ENCODE peak calls at places on chromosomes 7 and 10, in ten cellular contexts. One of them, this sample, is unnamed.

GRCh38 chr10:56583316-56583715 is 222.3 kb upstream of the ZWINT start:
- DNase-seq in WERI-Rb-1: no peak
- DNase-seq in brain microvascular endothelial cell: no peak
- DNase-seq in astrocyte of the spinal cord: no peak
- DNase-seq in fibroblast of lung: no peak
- DNase-seq in fibroblast of the aortic adventitia: no peak
- DNase-seq in right cardiac atrium: no peak
- DNase-seq in coronary artery: no peak
- DNase-seq in BJ: no peak
- DNase-seq in fibroblast of pulmonary artery: no peak
- DNase-seq in this sample: no peak

GRCh38 chr7:17069146-17069545 is 187.4 kb upstream of the AGR3 start:
- DNase-seq in astrocyte of the spinal cord: no peak
- DNase-seq in coronary artery: no peak
- DNase-seq in fibroblast of lung: no peak
- DNase-seq in BJ: no peak
- DNase-seq in brain microvascular endothelial cell: no peak
- DNase-seq in fibroblast of pulmonary artery: no peak
- DNase-seq in WERI-Rb-1: no peak
- DNase-seq in right cardiac atrium: no peak
- DNase-seq in fibroblast of the aortic adventitia: no peak
- DNase-seq in this sample: no peak

GRCh38 chr7:139949629-139950028 is 113.1 kb downstream of the PARP12 start:
- DNase-seq in astrocyte of the spinal cord: no peak
- DNase-seq in brain microvascular endothelial cell: no peak
- DNase-seq in fibroblast of lung: no peak
- DNase-seq in fibroblast of pulmonary artery: no peak
- DNase-seq in coronary artery: no peak
- DNase-seq in BJ: no peak
- DNase-seq in fibroblast of the aortic adventitia: no peak
- DNase-seq in right cardiac atrium: no peak
- DNase-seq in WERI-Rb-1: no peak
- DNase-seq in this sample: no peak

GRCh38 chr10:122267849-122268737 is 3.0 kb upstream of the BTBD16 start:
- DNase-seq in BJ: no peak
- DNase-seq in coronary artery: no peak
- DNase-seq in fibroblast of lung: peak
- DNase-seq in brain microvascular endothelial cell: peak
- DNase-seq in right cardiac atrium: no peak
- DNase-seq in fibroblast of pulmonary artery: peak
- DNase-seq in astrocyte of the spinal cord: peak
- DNase-seq in fibroblast of the aortic adventitia: peak
- DNase-seq in WERI-Rb-1: peak
- DNase-seq in this sample: peak

GRCh38 chr7:113279256-113279655 is 160.9 kb upstream of the SMIM30 start:
- DNase-seq in fibroblast of the aortic adventitia: no peak
- DNase-seq in coronary artery: no peak
- DNase-seq in astrocyte of the spinal cord: no peak
- DNase-seq in right cardiac atrium: no peak
- DNase-seq in BJ: no peak
- DNase-seq in brain microvascular endothelial cell: no peak
- DNase-seq in WERI-Rb-1: no peak
- DNase-seq in fibroblast of lung: no peak
- DNase-seq in fibroblast of pulmonary artery: no peak
- DNase-seq in this sample: no peak

GRCh38 chr7:130838738-130839137 is 104.7 kb upstream of the KLF14 start:
- DNase-seq in right cardiac atrium: no peak
- DNase-seq in astrocyte of the spinal cord: peak
- DNase-seq in WERI-Rb-1: no peak
- DNase-seq in brain microvascular endothelial cell: peak
- DNase-seq in coronary artery: no peak
- DNase-seq in fibroblast of the aortic adventitia: peak
- DNase-seq in fibroblast of lung: peak
- DNase-seq in fibroblast of pulmonary artery: peak
- DNase-seq in BJ: peak
- DNase-seq in this sample: no peak

GRCh38 chr7:2471022-2471329 is 5.2 kb downstream of the GRIFIN start:
- DNase-seq in fibroblast of the aortic adventitia: peak
- DNase-seq in brain microvascular endothelial cell: peak
- DNase-seq in BJ: no peak
- DNase-seq in coronary artery: no peak
- DNase-seq in fibroblast of pulmonary artery: peak
- DNase-seq in WERI-Rb-1: no peak
- DNase-seq in astrocyte of the spinal cord: peak
- DNase-seq in fibroblast of lung: peak
- DNase-seq in right cardiac atrium: no peak
- DNase-seq in this sample: no peak

GRCh38 chr10:114304566-114305421 is 65.7 kb downstream of the VWA2 start:
- DNase-seq in brain microvascular endothelial cell: no peak
- DNase-seq in fibroblast of the aortic adventitia: no peak
- DNase-seq in WERI-Rb-1: peak
- DNase-seq in fibroblast of pulmonary artery: no peak
- DNase-seq in right cardiac atrium: peak
- DNase-seq in BJ: no peak
- DNase-seq in fibroblast of lung: no peak
- DNase-seq in coronary artery: peak
- DNase-seq in astrocyte of the spinal cord: no peak
- DNase-seq in this sample: peak

GRCh38 chr7:144720139-144720538 is 115.7 kb downstream of the TPK1 start:
- DNase-seq in astrocyte of the spinal cord: peak
- DNase-seq in WERI-Rb-1: no peak
- DNase-seq in brain microvascular endothelial cell: peak
- DNase-seq in fibroblast of lung: peak
- DNase-seq in fibroblast of the aortic adventitia: no peak
- DNase-seq in fibroblast of pulmonary artery: peak
- DNase-seq in right cardiac atrium: no peak
- DNase-seq in BJ: no peak
- DNase-seq in coronary artery: no peak
- DNase-seq in this sample: peak

GRCh38 chr10:15168296-15168780 is at the start of gene NMT2:
- DNase-seq in coronary artery: peak
- DNase-seq in right cardiac atrium: peak
- DNase-seq in brain microvascular endothelial cell: no peak
- DNase-seq in astrocyte of the spinal cord: no peak
- DNase-seq in fibroblast of the aortic adventitia: no peak
- DNase-seq in fibroblast of lung: peak
- DNase-seq in fibroblast of pulmonary artery: no peak
- DNase-seq in WERI-Rb-1: peak
- DNase-seq in BJ: no peak
- DNase-seq in this sample: no peak

GRCh38 chr7:100855515-100855914 is 3.0 kb downstream of the SLC12A9 start:
- DNase-seq in coronary artery: no peak
- DNase-seq in fibroblast of lung: no peak
- DNase-seq in BJ: no peak
- DNase-seq in brain microvascular endothelial cell: no peak
- DNase-seq in WERI-Rb-1: no peak
- DNase-seq in right cardiac atrium: no peak
- DNase-seq in fibroblast of pulmonary artery: no peak
- DNase-seq in astrocyte of the spinal cord: no peak
- DNase-seq in fibroblast of the aortic adventitia: no peak
- DNase-seq in this sample: peak

GRCh38 chr7:223118-223800 is 30.9 kb downstream of the FAM20C start:
- DNase-seq in WERI-Rb-1: no peak
- DNase-seq in coronary artery: no peak
- DNase-seq in fibroblast of the aortic adventitia: no peak
- DNase-seq in BJ: no peak
- DNase-seq in brain microvascular endothelial cell: no peak
- DNase-seq in astrocyte of the spinal cord: no peak
- DNase-seq in right cardiac atrium: peak
- DNase-seq in fibroblast of pulmonary artery: no peak
- DNase-seq in fibroblast of lung: no peak
- DNase-seq in this sample: no peak

GRCh38 chr7:21367081-21367480 is 60.8 kb upstream of the SP4 start:
- DNase-seq in brain microvascular endothelial cell: no peak
- DNase-seq in coronary artery: no peak
- DNase-seq in fibroblast of pulmonary artery: no peak
- DNase-seq in fibroblast of lung: no peak
- DNase-seq in astrocyte of the spinal cord: no peak
- DNase-seq in right cardiac atrium: no peak
- DNase-seq in fibroblast of the aortic adventitia: no peak
- DNase-seq in WERI-Rb-1: no peak
- DNase-seq in BJ: no peak
- DNase-seq in this sample: no peak

DNA sequence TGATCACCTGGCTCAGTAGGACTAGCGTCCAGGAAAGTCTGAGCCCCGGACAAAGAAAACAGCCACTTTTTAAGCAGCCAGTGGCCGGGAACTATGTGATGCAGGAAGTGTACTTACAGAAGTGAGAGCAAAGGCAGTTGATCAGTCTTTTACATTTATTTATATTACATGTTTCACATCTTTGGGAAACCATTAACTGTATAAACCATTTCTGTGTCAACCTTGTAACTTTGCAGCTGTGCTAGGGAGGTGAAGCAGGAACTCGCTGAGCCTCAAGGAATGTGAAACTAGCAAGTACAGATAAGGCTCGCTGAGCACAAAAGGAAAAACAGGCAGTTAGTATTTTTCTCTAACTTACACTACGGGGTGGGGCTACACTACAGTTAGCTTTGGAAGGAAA is 39.9 kb upstream of the HECW1 start:
- DNase-seq in WERI-Rb-1: no peak
- DNase-seq in astrocyte of the spinal cord: no peak
- DNase-seq in fibroblast of pulmonary artery: peak
- DNase-seq in BJ: no peak
- DNase-seq in right cardiac atrium: no peak
- DNase-seq in coronary artery: no peak
- DNase-seq in brain microvascular endothelial cell: peak
- DNase-seq in fibroblast of lung: peak
- DNase-seq in fibroblast of the aortic adventitia: peak
- DNase-seq in this sample: no peak
- H3K4me3 ChIP-seq in WERI-Rb-1: no peak
- H3K4me3 ChIP-seq in astrocyte of the spinal cord: no peak
- H3K4me3 ChIP-seq in fibroblast of pulmonary artery: no peak
- H3K4me3 ChIP-seq in BJ: no peak
- H3K4me3 ChIP-seq in right cardiac atrium: no peak
- H3K4me3 ChIP-seq in coronary artery: no peak
- H3K4me3 ChIP-seq in brain microvascular endothelial cell: no peak
- H3K4me3 ChIP-seq in fibroblast of lung: no peak
- H3K4me3 ChIP-seq in fibroblast of the aortic adventitia: no peak
- H3K4me3 ChIP-seq in this sample: no peak

GRCh38 chr10:132865851-132866600 is 76.3 kb downstream of the CFAP46 start:
- DNase-seq in fibroblast of the aortic adventitia: no peak
- DNase-seq in coronary artery: no peak
- DNase-seq in astrocyte of the spinal cord: no peak
- DNase-seq in BJ: no peak
- DNase-seq in brain microvascular endothelial cell: no peak
- DNase-seq in fibroblast of pulmonary artery: no peak
- DNase-seq in right cardiac atrium: no peak
- DNase-seq in WERI-Rb-1: no peak
- DNase-seq in fibroblast of lung: no peak
- DNase-seq in this sample: no peak
- H3K4me3 ChIP-seq in fibroblast of the aortic adventitia: no peak
- H3K4me3 ChIP-seq in coronary artery: no peak
- H3K4me3 ChIP-seq in astrocyte of the spinal cord: no peak
- H3K4me3 ChIP-seq in BJ: no peak
- H3K4me3 ChIP-seq in brain microvascular endothelial cell: no peak
- H3K4me3 ChIP-seq in fibroblast of pulmonary artery: no peak
- H3K4me3 ChIP-seq in right cardiac atrium: no peak
- H3K4me3 ChIP-seq in WERI-Rb-1: no peak
- H3K4me3 ChIP-seq in fibroblast of lung: no peak
- H3K4me3 ChIP-seq in this sample: no peak

GRCh38 chr7:72336887-72337821 is 75.0 kb downstream of the CALN1 start:
- DNase-seq in coronary artery: no peak
- DNase-seq in fibroblast of pulmonary artery: no peak
- DNase-seq in fibroblast of lung: no peak
- DNase-seq in brain microvascular endothelial cell: no peak
- DNase-seq in fibroblast of the aortic adventitia: no peak
- DNase-seq in BJ: no peak
- DNase-seq in WERI-Rb-1: no peak
- DNase-seq in right cardiac atrium: no peak
- DNase-seq in astrocyte of the spinal cord: no peak
- DNase-seq in this sample: peak

GRCh38 chr7:72334733-72335132 is 77.4 kb downstream of the CALN1 start:
- DNase-seq in BJ: no peak
- DNase-seq in right cardiac atrium: no peak
- DNase-seq in WERI-Rb-1: no peak
- DNase-seq in brain microvascular endothelial cell: no peak
- DNase-seq in fibroblast of pulmonary artery: no peak
- DNase-seq in astrocyte of the spinal cord: no peak
- DNase-seq in fibroblast of the aortic adventitia: no peak
- DNase-seq in fibroblast of lung: no peak
- DNase-seq in coronary artery: no peak
- DNase-seq in this sample: no peak

GRCh38 chr7:72335561-72336381 is 76.4 kb downstream of the CALN1 start:
- DNase-seq in coronary artery: no peak
- DNase-seq in fibroblast of pulmonary artery: no peak
- DNase-seq in brain microvascular endothelial cell: no peak
- DNase-seq in WERI-Rb-1: no peak
- DNase-seq in BJ: no peak
- DNase-seq in right cardiac atrium: no peak
- DNase-seq in fibroblast of the aortic adventitia: no peak
- DNase-seq in fibroblast of lung: no peak
- DNase-seq in astrocyte of the spinal cord: no peak
- DNase-seq in this sample: peak

GRCh38 chr7:72336382-72336886 is 75.7 kb downstream of the CALN1 start:
- DNase-seq in right cardiac atrium: peak
- DNase-seq in fibroblast of lung: no peak
- DNase-seq in brain microvascular endothelial cell: no peak
- DNase-seq in WERI-Rb-1: no peak
- DNase-seq in BJ: no peak
- DNase-seq in coronary artery: no peak
- DNase-seq in astrocyte of the spinal cord: no peak
- DNase-seq in fibroblast of pulmonary artery: no peak
- DNase-seq in fibroblast of the aortic adventitia: no peak
- DNase-seq in this sample: peak

GRCh38 chr7:72337822-72338167 is 74.3 kb downstream of the CALN1 start:
- DNase-seq in WERI-Rb-1: no peak
- DNase-seq in coronary artery: no peak
- DNase-seq in fibroblast of lung: no peak
- DNase-seq in fibroblast of pulmonary artery: no peak
- DNase-seq in BJ: no peak
- DNase-seq in right cardiac atrium: no peak
- DNase-seq in brain microvascular endothelial cell: no peak
- DNase-seq in astrocyte of the spinal cord: no peak
- DNase-seq in fibroblast of the aortic adventitia: no peak
- DNase-seq in this sample: peak
- H3K4me3 ChIP-seq in WERI-Rb-1: no peak
- H3K4me3 ChIP-seq in coronary artery: no peak
- H3K4me3 ChIP-seq in fibroblast of lung: no peak
- H3K4me3 ChIP-seq in fibroblast of pulmonary artery: no peak
- H3K4me3 ChIP-seq in BJ: no peak
- H3K4me3 ChIP-seq in right cardiac atrium: no peak
- H3K4me3 ChIP-seq in brain microvascular endothelial cell: no peak
- H3K4me3 ChIP-seq in astrocyte of the spinal cord: no peak
- H3K4me3 ChIP-seq in fibroblast of the aortic adventitia: no peak
- H3K4me3 ChIP-seq in this sample: peak

DNA sequence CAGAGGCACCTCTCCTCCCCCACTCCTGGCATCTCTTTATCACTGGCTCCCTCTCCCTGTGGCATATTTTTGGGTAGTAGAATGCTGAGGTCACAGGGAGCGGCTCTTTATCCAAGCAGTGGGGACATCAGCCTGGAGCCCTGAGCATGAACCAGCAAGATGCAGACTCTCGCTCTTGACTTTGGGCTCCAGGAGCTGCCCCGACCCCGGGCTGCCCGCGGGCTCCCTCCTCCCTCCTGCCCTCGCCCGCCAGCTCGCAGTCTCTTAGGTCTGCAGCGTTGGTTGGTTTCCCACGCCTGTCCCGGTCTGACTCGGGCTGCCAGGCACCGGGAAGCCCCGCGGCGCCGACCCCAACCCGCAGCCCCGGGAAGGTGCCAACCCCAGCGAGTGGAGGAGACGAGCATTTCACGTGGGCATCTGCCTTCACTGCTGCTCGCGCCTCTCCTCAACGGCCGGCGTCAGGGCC is 1.3 kb downstream of the INSYN2A start:
- DNase-seq in fibroblast of the aortic adventitia: no peak
- DNase-seq in astrocyte of the spinal cord: no peak
- DNase-seq in coronary artery: no peak
- DNase-seq in right cardiac atrium: no peak
- DNase-seq in fibroblast of pulmonary artery: no peak
- DNase-seq in brain microvascular endothelial cell: no peak
- DNase-seq in WERI-Rb-1: peak
- DNase-seq in fibroblast of lung: peak
- DNase-seq in BJ: no peak
- DNase-seq in this sample: peak
- H3K4me3 ChIP-seq in fibroblast of the aortic adventitia: peak
- H3K4me3 ChIP-seq in astrocyte of the spinal cord: peak
- H3K4me3 ChIP-seq in coronary artery: peak
- H3K4me3 ChIP-seq in right cardiac atrium: peak
- H3K4me3 ChIP-seq in fibroblast of pulmonary artery: peak
- H3K4me3 ChIP-seq in brain microvascular endothelial cell: peak
- H3K4me3 ChIP-seq in WERI-Rb-1: peak
- H3K4me3 ChIP-seq in fibroblast of lung: peak
- H3K4me3 ChIP-seq in BJ: no peak
- H3K4me3 ChIP-seq in this sample: peak